ENCODE peak calls at places on chromosomes 5 and 9, in ten cellular contexts. One of them, this sample, is unnamed.

GRCh38 chr5:180208435-180209081 is 453 bp downstream of the RASGEF1C start:
- DNase-seq in heart left ventricle: no peak
- DNase-seq in gastrocnemius medialis: no peak
- DNase-seq in lung: no peak
- DNase-seq in A549: peak
- DNase-seq in CD4-positive, alpha-beta T cell: peak
- DNase-seq in aorta: no peak
- DNase-seq in CD4-positive, alpha-beta memory T cell: no peak
- DNase-seq in pancreas: peak
- DNase-seq in left lung: no peak
- DNase-seq in this sample: no peak

GRCh38 chr9:31719262-31719661 is 665.2 kb upstream of the ACO1 start:
- DNase-seq in heart left ventricle: no peak
- DNase-seq in gastrocnemius medialis: no peak
- DNase-seq in lung: no peak
- DNase-seq in A549: no peak
- DNase-seq in CD4-positive, alpha-beta T cell: no peak
- DNase-seq in aorta: no peak
- DNase-seq in CD4-positive, alpha-beta memory T cell: no peak
- DNase-seq in pancreas: no peak
- DNase-seq in left lung: no peak
- DNase-seq in this sample: no peak

GRCh38 chr5:51398875-51399635 is 15.8 kb downstream of the ISL1 start:
- DNase-seq in heart left ventricle: no peak
- DNase-seq in gastrocnemius medialis: no peak
- DNase-seq in lung: no peak
- DNase-seq in A549: no peak
- DNase-seq in CD4-positive, alpha-beta T cell: no peak
- DNase-seq in aorta: no peak
- DNase-seq in CD4-positive, alpha-beta memory T cell: no peak
- DNase-seq in pancreas: no peak
- DNase-seq in left lung: no peak
- DNase-seq in this sample: no peak

GRCh38 chr5:156361451-156362109 is 34.6 kb downstream of the SGCD start:
- DNase-seq in heart left ventricle: no peak
- DNase-seq in gastrocnemius medialis: no peak
- DNase-seq in lung: no peak
- DNase-seq in A549: no peak
- DNase-seq in CD4-positive, alpha-beta T cell: no peak
- DNase-seq in aorta: no peak
- DNase-seq in CD4-positive, alpha-beta memory T cell: no peak
- DNase-seq in pancreas: no peak
- DNase-seq in left lung: no peak
- DNase-seq in this sample: no peak

GRCh38 chr5:163869611-163870010 is 364.2 kb downstream of the MAT2B start:
- DNase-seq in heart left ventricle: no peak
- DNase-seq in gastrocnemius medialis: no peak
- DNase-seq in lung: no peak
- DNase-seq in A549: no peak
- DNase-seq in CD4-positive, alpha-beta T cell: no peak
- DNase-seq in aorta: no peak
- DNase-seq in CD4-positive, alpha-beta memory T cell: no peak
- DNase-seq in pancreas: no peak
- DNase-seq in left lung: no peak
- DNase-seq in this sample: no peak

GRCh38 chr9:2159521-2160417 is 144.6 kb downstream of the SMARCA2 start:
- DNase-seq in heart left ventricle: no peak
- DNase-seq in gastrocnemius medialis: no peak
- DNase-seq in lung: no peak
- DNase-seq in A549: no peak
- DNase-seq in CD4-positive, alpha-beta T cell: no peak
- DNase-seq in aorta: no peak
- DNase-seq in CD4-positive, alpha-beta memory T cell: no peak
- DNase-seq in pancreas: no peak
- DNase-seq in left lung: no peak
- DNase-seq in this sample: no peak

GRCh38 chr9:26656003-26656940 is 236.3 kb downstream of the CAAP1 start:
- DNase-seq in heart left ventricle: no peak
- DNase-seq in gastrocnemius medialis: no peak
- DNase-seq in lung: no peak
- DNase-seq in A549: peak
- DNase-seq in CD4-positive, alpha-beta T cell: no peak
- DNase-seq in aorta: no peak
- DNase-seq in CD4-positive, alpha-beta memory T cell: no peak
- DNase-seq in pancreas: no peak
- DNase-seq in left lung: no peak
- DNase-seq in this sample: no peak

GRCh38 chr5:16886793-16887345 is 49.2 kb downstream of the MYO10 start:
- DNase-seq in heart left ventricle: no peak
- DNase-seq in gastrocnemius medialis: no peak
- DNase-seq in lung: no peak
- DNase-seq in A549: no peak
- DNase-seq in CD4-positive, alpha-beta T cell: no peak
- DNase-seq in aorta: no peak
- DNase-seq in CD4-positive, alpha-beta memory T cell: no peak
- DNase-seq in pancreas: no peak
- DNase-seq in left lung: no peak
- DNase-seq in this sample: no peak

GRCh38 chr5:77795268-77795667 is 19.1 kb upstream of the TBCA start:
- DNase-seq in heart left ventricle: no peak
- DNase-seq in gastrocnemius medialis: no peak
- DNase-seq in lung: no peak
- DNase-seq in A549: no peak
- DNase-seq in CD4-positive, alpha-beta T cell: no peak
- DNase-seq in aorta: no peak
- DNase-seq in CD4-positive, alpha-beta memory T cell: no peak
- DNase-seq in pancreas: no peak
- DNase-seq in left lung: no peak
- DNase-seq in this sample: no peak

GRCh38 chr9:126109575-126109974 is 217.1 kb upstream of the MVB12B start:
- DNase-seq in heart left ventricle: no peak
- DNase-seq in gastrocnemius medialis: no peak
- DNase-seq in lung: no peak
- DNase-seq in A549: no peak
- DNase-seq in CD4-positive, alpha-beta T cell: no peak
- DNase-seq in aorta: no peak
- DNase-seq in CD4-positive, alpha-beta memory T cell: no peak
- DNase-seq in pancreas: peak
- DNase-seq in left lung: no peak
- DNase-seq in this sample: no peak

GRCh38 chr9:130143974-130144373 is 28.2 kb upstream of the NCS1 start:
- DNase-seq in heart left ventricle: peak
- DNase-seq in gastrocnemius medialis: no peak
- DNase-seq in lung: no peak
- DNase-seq in A549: no peak
- DNase-seq in CD4-positive, alpha-beta T cell: no peak
- DNase-seq in aorta: peak
- DNase-seq in CD4-positive, alpha-beta memory T cell: no peak
- DNase-seq in pancreas: no peak
- DNase-seq in left lung: no peak
- DNase-seq in this sample: no peak

GRCh38 chr9:69258551-69258950 is 66.5 kb upstream of the ENTREP1 start:
- DNase-seq in heart left ventricle: no peak
- DNase-seq in gastrocnemius medialis: no peak
- DNase-seq in lung: no peak
- DNase-seq in A549: no peak
- DNase-seq in CD4-positive, alpha-beta T cell: no peak
- DNase-seq in aorta: no peak
- DNase-seq in CD4-positive, alpha-beta memory T cell: no peak
- DNase-seq in pancreas: no peak
- DNase-seq in left lung: no peak
- DNase-seq in this sample: no peak

GRCh38 chr9:37197158-37198033 is 77.0 kb downstream of the ZCCHC7 start:
- DNase-seq in heart left ventricle: no peak
- DNase-seq in gastrocnemius medialis: no peak
- DNase-seq in lung: no peak
- DNase-seq in A549: no peak
- DNase-seq in CD4-positive, alpha-beta T cell: no peak
- DNase-seq in aorta: no peak
- DNase-seq in CD4-positive, alpha-beta memory T cell: no peak
- DNase-seq in pancreas: no peak
- DNase-seq in left lung: no peak
- DNase-seq in this sample: peak

GRCh38 chr9:113644321-113644720 is 180.8 kb downstream of the RGS3 start:
- DNase-seq in heart left ventricle: no peak
- DNase-seq in gastrocnemius medialis: no peak
- DNase-seq in lung: no peak
- DNase-seq in A549: no peak
- DNase-seq in CD4-positive, alpha-beta T cell: no peak
- DNase-seq in aorta: no peak
- DNase-seq in CD4-positive, alpha-beta memory T cell: no peak
- DNase-seq in pancreas: no peak
- DNase-seq in left lung: no peak
- DNase-seq in this sample: no peak

GRCh38 chr9:71681708-71682268 is 86.5 kb downstream of the CEMIP2 start:
- DNase-seq in heart left ventricle: no peak
- DNase-seq in gastrocnemius medialis: no peak
- DNase-seq in lung: no peak
- DNase-seq in A549: peak
- DNase-seq in CD4-positive, alpha-beta T cell: no peak
- DNase-seq in aorta: no peak
- DNase-seq in CD4-positive, alpha-beta memory T cell: no peak
- DNase-seq in pancreas: no peak
- DNase-seq in left lung: no peak
- DNase-seq in this sample: no peak

GRCh38 chr9:82133973-82134372 is 145.4 kb downstream of the SPATA31D1 start:
- DNase-seq in heart left ventricle: no peak
- DNase-seq in gastrocnemius medialis: no peak
- DNase-seq in lung: no peak
- DNase-seq in A549: no peak
- DNase-seq in CD4-positive, alpha-beta T cell: no peak
- DNase-seq in aorta: no peak
- DNase-seq in CD4-positive, alpha-beta memory T cell: no peak
- DNase-seq in pancreas: no peak
- DNase-seq in left lung: no peak
- DNase-seq in this sample: no peak

GRCh38 chr5:66615136-66615535 is 18.9 kb downstream of the MAST4 start:
- DNase-seq in heart left ventricle: no peak
- DNase-seq in gastrocnemius medialis: no peak
- DNase-seq in lung: no peak
- DNase-seq in A549: no peak
- DNase-seq in CD4-positive, alpha-beta T cell: no peak
- DNase-seq in aorta: no peak
- DNase-seq in CD4-positive, alpha-beta memory T cell: no peak
- DNase-seq in pancreas: peak
- DNase-seq in left lung: no peak
- DNase-seq in this sample: no peak

GRCh38 chr5:6255956-6256355 is 122.4 kb downstream of the MED10 start:
- DNase-seq in heart left ventricle: no peak
- DNase-seq in gastrocnemius medialis: no peak
- DNase-seq in lung: no peak
- DNase-seq in A549: no peak
- DNase-seq in CD4-positive, alpha-beta T cell: no peak
- DNase-seq in aorta: no peak
- DNase-seq in CD4-positive, alpha-beta memory T cell: no peak
- DNase-seq in pancreas: no peak
- DNase-seq in left lung: no peak
- DNase-seq in this sample: no peak

GRCh38 chr5:568809-569208 is 43.3 kb upstream of the CEP72 start:
- DNase-seq in heart left ventricle: no peak
- DNase-seq in gastrocnemius medialis: no peak
- DNase-seq in lung: no peak
- DNase-seq in A549: no peak
- DNase-seq in CD4-positive, alpha-beta T cell: no peak
- DNase-seq in aorta: no peak
- DNase-seq in CD4-positive, alpha-beta memory T cell: no peak
- DNase-seq in pancreas: peak
- DNase-seq in left lung: no peak
- DNase-seq in this sample: no peak

GRCh38 chr5:71836084-71836483 is 117.0 kb downstream of the CARTPT start:
- DNase-seq in heart left ventricle: no peak
- DNase-seq in gastrocnemius medialis: no peak
- DNase-seq in lung: no peak
- DNase-seq in A549: peak
- DNase-seq in CD4-positive, alpha-beta T cell: no peak
- DNase-seq in aorta: no peak
- DNase-seq in CD4-positive, alpha-beta memory T cell: no peak
- DNase-seq in pancreas: no peak
- DNase-seq in left lung: no peak
- DNase-seq in this sample: no peak

GRCh38 chr5:132265336-132266030 is 8.0 kb downstream of the PDLIM4 start:
- DNase-seq in heart left ventricle: no peak
- DNase-seq in gastrocnemius medialis: peak
- DNase-seq in lung: peak
- DNase-seq in A549: peak
- DNase-seq in CD4-positive, alpha-beta T cell: no peak
- DNase-seq in aorta: peak
- DNase-seq in CD4-positive, alpha-beta memory T cell: no peak
- DNase-seq in pancreas: no peak
- DNase-seq in left lung: peak
- DNase-seq in this sample: peak
- H3K27ac ChIP-seq in heart left ventricle: peak
- H3K27ac ChIP-seq in gastrocnemius medialis: peak
- H3K27ac ChIP-seq in lung: no peak
- H3K27ac ChIP-seq in A549: peak
- H3K27ac ChIP-seq in CD4-positive, alpha-beta T cell: no peak
- H3K27ac ChIP-seq in aorta: no peak
- H3K27ac ChIP-seq in CD4-positive, alpha-beta memory T cell: no peak
- H3K27ac ChIP-seq in pancreas: peak
- H3K27ac ChIP-seq in left lung: peak
- H3K27ac ChIP-seq in this sample: peak

GRCh38 chr9:21585756-21586752 is 103.9 kb upstream of the IFNE start:
- DNase-seq in heart left ventricle: no peak
- DNase-seq in gastrocnemius medialis: no peak
- DNase-seq in lung: no peak
- DNase-seq in A549: no peak
- DNase-seq in CD4-positive, alpha-beta T cell: no peak
- DNase-seq in aorta: no peak
- DNase-seq in CD4-positive, alpha-beta memory T cell: no peak
- DNase-seq in pancreas: no peak
- DNase-seq in left lung: no peak
- DNase-seq in this sample: no peak
- H3K27ac ChIP-seq in heart left ventricle: no peak
- H3K27ac ChIP-seq in gastrocnemius medialis: no peak
- H3K27ac ChIP-seq in lung: no peak
- H3K27ac ChIP-seq in A549: peak
- H3K27ac ChIP-seq in CD4-positive, alpha-beta T cell: no peak
- H3K27ac ChIP-seq in aorta: no peak
- H3K27ac ChIP-seq in CD4-positive, alpha-beta memory T cell: no peak
- H3K27ac ChIP-seq in pancreas: no peak
- H3K27ac ChIP-seq in left lung: no peak
- H3K27ac ChIP-seq in this sample: peak

GRCh38 chr9:131635912-131636311 is 90.6 kb downstream of the PRRT1B start:
- DNase-seq in heart left ventricle: no peak
- DNase-seq in gastrocnemius medialis: no peak
- DNase-seq in lung: no peak
- DNase-seq in A549: no peak
- DNase-seq in CD4-positive, alpha-beta T cell: no peak
- DNase-seq in aorta: no peak
- DNase-seq in CD4-positive, alpha-beta memory T cell: no peak
- DNase-seq in pancreas: no peak
- DNase-seq in left lung: no peak
- DNase-seq in this sample: no peak
- H3K27ac ChIP-seq in heart left ventricle: peak
- H3K27ac ChIP-seq in gastrocnemius medialis: peak
- H3K27ac ChIP-seq in lung: peak
- H3K27ac ChIP-seq in A549: peak
- H3K27ac ChIP-seq in CD4-positive, alpha-beta T cell: peak
- H3K27ac ChIP-seq in aorta: no peak
- H3K27ac ChIP-seq in CD4-positive, alpha-beta memory T cell: peak
- H3K27ac ChIP-seq in pancreas: peak
- H3K27ac ChIP-seq in left lung: peak
- H3K27ac ChIP-seq in this sample: peak

GRCh38 chr9:27664136-27664819 is 91.0 kb upstream of the C9orf72 start:
- DNase-seq in heart left ventricle: no peak
- DNase-seq in gastrocnemius medialis: no peak
- DNase-seq in lung: no peak
- DNase-seq in A549: no peak
- DNase-seq in CD4-positive, alpha-beta T cell: no peak
- DNase-seq in aorta: no peak
- DNase-seq in CD4-positive, alpha-beta memory T cell: no peak
- DNase-seq in pancreas: no peak
- DNase-seq in left lung: no peak
- DNase-seq in this sample: no peak
- H3K27ac ChIP-seq in heart left ventricle: no peak
- H3K27ac ChIP-seq in gastrocnemius medialis: no peak
- H3K27ac ChIP-seq in lung: no peak
- H3K27ac ChIP-seq in A549: no peak
- H3K27ac ChIP-seq in CD4-positive, alpha-beta T cell: no peak
- H3K27ac ChIP-seq in aorta: no peak
- H3K27ac ChIP-seq in CD4-positive, alpha-beta memory T cell: no peak
- H3K27ac ChIP-seq in pancreas: no peak
- H3K27ac ChIP-seq in left lung: no peak
- H3K27ac ChIP-seq in this sample: no peak

This sample was measured in epithelial cell of prostate.